ENCODE peak calls at places on chromosomes 1 and 21, in seven cellular contexts. One of them, this sample, is unnamed.

GRCh38 chr1:23395849-23396248 is 26.2 kb upstream of the ZNF436 start:
- DNase-seq in tibial artery: no peak
- DNase-seq in choroid plexus epithelial cell: no peak
- DNase-seq in uterus: no peak
- DNase-seq in AG04449: no peak
- DNase-seq in PC-3: no peak
- DNase-seq in CD8-positive, alpha-beta T cell: no peak
- DNase-seq in this sample: no peak

GRCh38 chr1:17046043-17046657 is 7.7 kb downstream of the SDHB start:
- DNase-seq in uterus: no peak
- DNase-seq in choroid plexus epithelial cell: peak
- DNase-seq in CD8-positive, alpha-beta T cell: no peak
- DNase-seq in AG04449: no peak
- DNase-seq in PC-3: peak
- DNase-seq in tibial artery: no peak
- DNase-seq in this sample: peak

GRCh38 chr1:158283965-158284364 is 5.8 kb upstream of the CD1C start:
- DNase-seq in CD8-positive, alpha-beta T cell: no peak
- DNase-seq in uterus: no peak
- DNase-seq in choroid plexus epithelial cell: no peak
- DNase-seq in PC-3: no peak
- DNase-seq in AG04449: no peak
- DNase-seq in tibial artery: no peak
- DNase-seq in this sample: no peak

GRCh38 chr1:93081716-93082115 is 2.6 kb downstream of the MTF2 start:
- DNase-seq in choroid plexus epithelial cell: peak
- DNase-seq in uterus: no peak
- DNase-seq in PC-3: peak
- DNase-seq in tibial artery: no peak
- DNase-seq in AG04449: peak
- DNase-seq in CD8-positive, alpha-beta T cell: no peak
- DNase-seq in this sample: peak

GRCh38 chr1:43542515-43543458 is 12.1 kb downstream of the PTPRF start:
- DNase-seq in uterus: no peak
- DNase-seq in AG04449: no peak
- DNase-seq in PC-3: no peak
- DNase-seq in CD8-positive, alpha-beta T cell: no peak
- DNase-seq in choroid plexus epithelial cell: no peak
- DNase-seq in tibial artery: no peak
- DNase-seq in this sample: no peak

GRCh38 chr1:46596846-46597245 is 7.2 kb downstream of the MKNK1 start:
- DNase-seq in choroid plexus epithelial cell: no peak
- DNase-seq in PC-3: no peak
- DNase-seq in AG04449: no peak
- DNase-seq in CD8-positive, alpha-beta T cell: no peak
- DNase-seq in uterus: no peak
- DNase-seq in tibial artery: no peak
- DNase-seq in this sample: no peak

GRCh38 chr1:248884632-248885295 is 21.3 kb upstream of the PGBD2 start:
- DNase-seq in CD8-positive, alpha-beta T cell: no peak
- DNase-seq in choroid plexus epithelial cell: no peak
- DNase-seq in PC-3: no peak
- DNase-seq in tibial artery: no peak
- DNase-seq in AG04449: no peak
- DNase-seq in uterus: no peak
- DNase-seq in this sample: no peak

GRCh38 chr21:37356710-37357109 is 9.9 kb upstream of the DYRK1A start:
- DNase-seq in AG04449: no peak
- DNase-seq in choroid plexus epithelial cell: no peak
- DNase-seq in uterus: no peak
- DNase-seq in tibial artery: no peak
- DNase-seq in PC-3: peak
- DNase-seq in CD8-positive, alpha-beta T cell: no peak
- DNase-seq in this sample: no peak

GRCh38 chr1:154852845-154853244 is 17.2 kb downstream of the KCNN3 start:
- DNase-seq in CD8-positive, alpha-beta T cell: no peak
- DNase-seq in PC-3: no peak
- DNase-seq in choroid plexus epithelial cell: no peak
- DNase-seq in tibial artery: no peak
- DNase-seq in AG04449: no peak
- DNase-seq in uterus: no peak
- DNase-seq in this sample: no peak

GRCh38 chr1:193700710-193701355 is 514.4 kb upstream of the B3GALT2 start:
- DNase-seq in AG04449: peak
- DNase-seq in uterus: no peak
- DNase-seq in tibial artery: no peak
- DNase-seq in CD8-positive, alpha-beta T cell: no peak
- DNase-seq in PC-3: peak
- DNase-seq in choroid plexus epithelial cell: peak
- DNase-seq in this sample: no peak

GRCh38 chr1:148263128-148263905 is 111.2 kb upstream of the NBPF11 start:
- DNase-seq in AG04449: no peak
- DNase-seq in PC-3: peak
- DNase-seq in tibial artery: no peak
- DNase-seq in CD8-positive, alpha-beta T cell: peak
- DNase-seq in uterus: peak
- DNase-seq in choroid plexus epithelial cell: peak
- DNase-seq in this sample: peak

DNA sequence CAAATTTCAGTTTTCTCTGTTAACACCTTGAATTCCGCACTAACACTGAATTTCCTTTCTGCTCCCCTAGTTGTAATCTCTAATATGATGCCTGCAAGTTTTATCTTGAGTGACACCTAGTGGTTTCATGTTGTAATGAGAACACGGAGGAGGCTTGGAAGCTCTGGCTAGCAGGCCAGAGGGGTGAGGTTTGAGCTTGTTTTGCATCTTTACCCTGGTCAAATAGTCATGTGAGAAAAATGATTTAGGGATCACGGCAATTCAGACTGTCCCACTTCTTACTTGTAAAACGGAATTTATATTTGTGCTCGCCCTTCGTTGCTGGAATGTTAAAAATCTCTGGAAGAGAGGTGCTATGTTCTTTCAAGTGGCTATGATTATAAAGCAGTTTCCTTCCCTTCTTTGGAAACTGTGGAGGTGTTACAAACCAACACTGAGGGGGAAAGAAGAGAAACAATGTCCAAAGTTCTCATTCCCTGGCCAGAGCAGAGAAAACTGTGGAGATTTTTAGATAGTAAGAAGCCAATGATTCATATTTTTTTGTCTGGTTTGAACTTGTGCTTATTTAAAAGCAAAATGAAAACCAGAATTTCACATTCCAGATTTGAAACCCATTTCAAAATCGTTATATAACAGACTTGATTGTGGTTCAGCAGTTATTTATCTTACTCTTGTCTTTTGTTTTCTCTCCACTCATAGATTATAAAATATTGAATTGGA is 5.3 kb upstream of the MROH9 start:
- DNase-seq in choroid plexus epithelial cell: peak
- DNase-seq in CD8-positive, alpha-beta T cell: no peak
- DNase-seq in tibial artery: peak
- DNase-seq in AG04449: no peak
- DNase-seq in uterus: peak
- DNase-seq in PC-3: peak
- DNase-seq in this sample: peak
- TF ChIP-seq CTCF in choroid plexus epithelial cell: peak
- TF ChIP-seq CTCF in CD8-positive, alpha-beta T cell: peak
- TF ChIP-seq CTCF in tibial artery: peak
- TF ChIP-seq CTCF in AG04449: peak
- TF ChIP-seq CTCF in uterus: peak
- TF ChIP-seq CTCF in PC-3: peak
- TF ChIP-seq CTCF in this sample: peak

GRCh38 chr1:112674986-112675727 is 698 bp downstream of the MOV10 start:
- DNase-seq in uterus: peak
- DNase-seq in CD8-positive, alpha-beta T cell: peak
- DNase-seq in AG04449: no peak
- DNase-seq in PC-3: peak
- DNase-seq in tibial artery: peak
- DNase-seq in choroid plexus epithelial cell: no peak
- DNase-seq in this sample: no peak
- TF ChIP-seq CTCF in uterus: peak
- TF ChIP-seq CTCF in CD8-positive, alpha-beta T cell: no peak
- TF ChIP-seq CTCF in AG04449: peak
- TF ChIP-seq CTCF in PC-3: no peak
- TF ChIP-seq CTCF in tibial artery: peak
- TF ChIP-seq CTCF in choroid plexus epithelial cell: no peak
- TF ChIP-seq CTCF in this sample: no peak

GRCh38 chr1:180153032-180153431 is 1.6 kb upstream of the QSOX1 start:
- DNase-seq in AG04449: no peak
- DNase-seq in PC-3: no peak
- DNase-seq in CD8-positive, alpha-beta T cell: no peak
- DNase-seq in choroid plexus epithelial cell: no peak
- DNase-seq in tibial artery: no peak
- DNase-seq in uterus: no peak
- DNase-seq in this sample: no peak

GRCh38 chr1:180155202-180155682 is 573 bp downstream of the QSOX1 start:
- DNase-seq in PC-3: no peak
- DNase-seq in choroid plexus epithelial cell: no peak
- DNase-seq in uterus: peak
- DNase-seq in CD8-positive, alpha-beta T cell: peak
- DNase-seq in tibial artery: peak
- DNase-seq in AG04449: no peak
- DNase-seq in this sample: no peak

GRCh38 chr1:180156201-180156600 is 1.5 kb downstream of the QSOX1 start:
- DNase-seq in AG04449: no peak
- DNase-seq in uterus: no peak
- DNase-seq in PC-3: no peak
- DNase-seq in choroid plexus epithelial cell: no peak
- DNase-seq in CD8-positive, alpha-beta T cell: no peak
- DNase-seq in tibial artery: no peak
- DNase-seq in this sample: no peak

GRCh38 chr1:180154003-180154324 is 705 bp upstream of the QSOX1 start:
- DNase-seq in choroid plexus epithelial cell: no peak
- DNase-seq in uterus: no peak
- DNase-seq in PC-3: no peak
- DNase-seq in CD8-positive, alpha-beta T cell: no peak
- DNase-seq in AG04449: no peak
- DNase-seq in tibial artery: no peak
- DNase-seq in this sample: no peak

GRCh38 chr1:180154325-180155201 is at the start of gene QSOX1:
- DNase-seq in uterus: peak
- DNase-seq in PC-3: peak
- DNase-seq in choroid plexus epithelial cell: peak
- DNase-seq in CD8-positive, alpha-beta T cell: peak
- DNase-seq in AG04449: no peak
- DNase-seq in tibial artery: peak
- DNase-seq in this sample: no peak
- TF ChIP-seq CTCF in uterus: no peak
- TF ChIP-seq CTCF in PC-3: no peak
- TF ChIP-seq CTCF in choroid plexus epithelial cell: no peak
- TF ChIP-seq CTCF in CD8-positive, alpha-beta T cell: no peak
- TF ChIP-seq CTCF in AG04449: no peak
- TF ChIP-seq CTCF in tibial artery: peak
- TF ChIP-seq CTCF in this sample: no peak

GRCh38 chr1:8794605-8795004 is 22.8 kb downstream of the RERE start:
- DNase-seq in CD8-positive, alpha-beta T cell: no peak
- DNase-seq in AG04449: no peak
- DNase-seq in PC-3: peak
- DNase-seq in uterus: no peak
- DNase-seq in tibial artery: no peak
- DNase-seq in choroid plexus epithelial cell: no peak
- DNase-seq in this sample: no peak
- TF ChIP-seq CTCF in CD8-positive, alpha-beta T cell: no peak
- TF ChIP-seq CTCF in AG04449: no peak
- TF ChIP-seq CTCF in PC-3: no peak
- TF ChIP-seq CTCF in uterus: no peak
- TF ChIP-seq CTCF in tibial artery: no peak
- TF ChIP-seq CTCF in choroid plexus epithelial cell: no peak
- TF ChIP-seq CTCF in this sample: no peak

GRCh38 chr1:108692724-108693655 is 880 bp downstream of the PRPF38B start:
- DNase-seq in CD8-positive, alpha-beta T cell: peak
- DNase-seq in uterus: peak
- DNase-seq in AG04449: no peak
- DNase-seq in tibial artery: peak
- DNase-seq in choroid plexus epithelial cell: peak
- DNase-seq in PC-3: peak
- DNase-seq in this sample: peak
- TF ChIP-seq CTCF in CD8-positive, alpha-beta T cell: peak
- TF ChIP-seq CTCF in uterus: no peak
- TF ChIP-seq CTCF in AG04449: peak
- TF ChIP-seq CTCF in tibial artery: no peak
- TF ChIP-seq CTCF in choroid plexus epithelial cell: peak
- TF ChIP-seq CTCF in PC-3: peak
- TF ChIP-seq CTCF in this sample: no peak

GRCh38 chr1:10520497-10520896 is 45.7 kb downstream of the PEX14 start:
- DNase-seq in uterus: no peak
- DNase-seq in tibial artery: no peak
- DNase-seq in PC-3: no peak
- DNase-seq in choroid plexus epithelial cell: no peak
- DNase-seq in AG04449: no peak
- DNase-seq in CD8-positive, alpha-beta T cell: no peak
- DNase-seq in this sample: no peak

GRCh38 chr1:10516925-10517676 is 42.4 kb downstream of the PEX14 start:
- DNase-seq in CD8-positive, alpha-beta T cell: no peak
- DNase-seq in PC-3: no peak
- DNase-seq in choroid plexus epithelial cell: no peak
- DNase-seq in uterus: no peak
- DNase-seq in AG04449: no peak
- DNase-seq in tibial artery: no peak
- DNase-seq in this sample: no peak

GRCh38 chr1:10520952-10521351 is 46.2 kb downstream of the PEX14 start:
- DNase-seq in PC-3: no peak
- DNase-seq in AG04449: no peak
- DNase-seq in choroid plexus epithelial cell: no peak
- DNase-seq in CD8-positive, alpha-beta T cell: no peak
- DNase-seq in uterus: no peak
- DNase-seq in tibial artery: no peak
- DNase-seq in this sample: no peak

GRCh38 chr1:10517677-10517982 is 42.9 kb downstream of the PEX14 start:
- DNase-seq in CD8-positive, alpha-beta T cell: no peak
- DNase-seq in tibial artery: no peak
- DNase-seq in PC-3: no peak
- DNase-seq in choroid plexus epithelial cell: no peak
- DNase-seq in uterus: no peak
- DNase-seq in AG04449: no peak
- DNase-seq in this sample: no peak

DNA sequence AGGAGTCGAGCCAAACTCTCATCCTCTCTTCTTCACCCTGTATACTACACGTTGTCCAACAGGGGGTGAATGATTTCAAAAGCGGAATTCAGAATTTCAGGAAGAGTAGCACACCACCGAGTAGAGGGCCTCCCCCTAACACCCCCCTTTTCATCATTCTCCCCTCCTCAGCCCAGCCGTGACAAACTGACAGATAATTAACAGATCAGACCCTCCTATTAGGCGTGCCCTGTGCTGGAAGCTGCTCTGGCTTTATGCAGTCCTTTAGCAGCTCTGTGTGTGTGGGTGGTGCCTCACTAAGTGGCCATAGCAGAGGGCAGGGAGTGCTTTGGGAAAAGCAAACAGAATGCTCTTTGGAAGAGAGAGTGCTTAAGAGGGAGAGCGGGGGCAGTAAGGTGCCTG is 44.3 kb downstream of the PEX14 start:
- DNase-seq in uterus: no peak
- DNase-seq in AG04449: no peak
- DNase-seq in CD8-positive, alpha-beta T cell: no peak
- DNase-seq in PC-3: no peak
- DNase-seq in choroid plexus epithelial cell: no peak
- DNase-seq in tibial artery: no peak
- DNase-seq in this sample: no peak
- TF ChIP-seq CTCF in uterus: no peak
- TF ChIP-seq CTCF in AG04449: no peak
- TF ChIP-seq CTCF in CD8-positive, alpha-beta T cell: no peak
- TF ChIP-seq CTCF in PC-3: no peak
- TF ChIP-seq CTCF in choroid plexus epithelial cell: peak
- TF ChIP-seq CTCF in tibial artery: no peak
- TF ChIP-seq CTCF in this sample: no peak

This sample was measured in HFF-Myc.